ENCODE peak calls at places on chromosome 19, in ten cellular contexts. U is mammary epithelial cell, B is transverse colon, E is neural progenitor cell, N is AG04450, P is tibial artery, K is PC-3, Y is adrenal gland, S is fibroblast of lung, A is kidney. C is an unnamed sample.

GRCh38 chr19:38685666-38686529 is 38.4 kb downstream of the ACTN4 start:
- DNase-seq in K (peak), Y (no peak), B (no peak), S (peak), E (peak), U (peak), P (no peak), N (no peak), A (no peak), C (peak)

GRCh38 chr19:33449799-33450198 is 71.8 kb downstream of the PEPD start:
- DNase-seq in B (no peak), E (no peak), U (no peak), N (no peak), P (no peak), K (no peak), Y (no peak), A (peak), S (no peak), C (no peak)

GRCh38 chr19:18802354-18802753 is 11.2 kb upstream of the COMP start:
- DNase-seq in N (no peak), E (peak), Y (no peak), K (no peak), P (no peak), A (no peak), S (no peak), B (no peak), U (no peak), C (no peak)

GRCh38 chr19:7847664-7848063 is 17.6 kb downstream of the EVI5L start:
- DNase-seq in U (no peak), Y (no peak), P (no peak), N (no peak), B (no peak), E (no peak), S (no peak), A (peak), K (no peak), C (no peak)

GRCh38 chr19:3565177-3565576 is 7.6 kb upstream of the HMG20B start:
- DNase-seq in K (peak), B (no peak), P (no peak), E (no peak), A (no peak), Y (no peak), U (no peak), N (no peak), S (no peak), C (peak)

GRCh38 chr19:10473192-10473591 is 30.0 kb downstream of the KEAP1 start:
- DNase-seq in K (no peak), U (no peak), B (no peak), N (no peak), E (no peak), S (no peak), P (no peak), Y (peak), A (no peak), C (no peak)

GRCh38 chr19:33063356-33064116 is 1.2 kb downstream of the RHPN2 start:
- DNase-seq in E (peak), K (peak), U (no peak), B (peak), P (no peak), S (peak), N (no peak), A (no peak), Y (peak), C (no peak)

GRCh38 chr19:29666634-29667389 is 1.6 kb downstream of the PLEKHF1 start:
- DNase-seq in N (no peak), S (peak), B (peak), U (peak), E (peak), A (peak), Y (peak), P (peak), K (no peak), C (peak)

GRCh38 chr19:27905074-27905473 is 1307.9 kb downstream of the UQCRFS1 start:
- DNase-seq in U (no peak), P (no peak), Y (no peak), E (no peak), A (no peak), K (no peak), B (no peak), S (no peak), N (no peak), C (no peak)

GRCh38 chr19:952049-952679 is 26.3 kb downstream of the ARID3A start:
- DNase-seq in Y (no peak), N (no peak), A (no peak), K (no peak), B (no peak), U (no peak), P (no peak), E (no peak), S (no peak), C (peak)

GRCh38 chr19:58084596-58085347 is 13.3 kb downstream of the ZSCAN18 start:
- DNase-seq in B (no peak), N (no peak), E (no peak), U (no peak), S (no peak), A (no peak), K (no peak), Y (no peak), P (no peak), C (no peak)

GRCh38 chr19:32837531-32837930 is 32.0 kb downstream of the SLC7A9 start:
- DNase-seq in B (no peak), U (no peak), K (no peak), E (no peak), S (no peak), N (no peak), P (no peak), Y (no peak), A (no peak), C (no peak)

GRCh38 chr19:38251564-38252051 is 4.6 kb downstream of the PPP1R14A start:
- DNase-seq in E (no peak), S (peak), N (no peak), K (no peak), P (peak), U (peak), Y (peak), B (no peak), A (peak), C (peak)

GRCh38 chr19:55250262-55251036 is 8.4 kb downstream of the PPP6R1 start:
- DNase-seq in P (no peak), S (no peak), E (no peak), K (no peak), A (no peak), N (no peak), B (no peak), U (no peak), Y (no peak), C (no peak)

GRCh38 chr19:53883231-53883661 is 1.2 kb downstream of the PRKCG start:
- DNase-seq in Y (no peak), A (no peak), U (no peak), S (no peak), N (no peak), K (no peak), E (peak), P (no peak), B (no peak), C (no peak)

GRCh38 chr19:38745316-38745715 is 1.0 kb upstream of the CAPN12 start:
- DNase-seq in S (no peak), A (peak), B (no peak), Y (no peak), U (peak), P (no peak), E (no peak), N (no peak), K (no peak), C (no peak)

GRCh38 chr19:33280351-33280921 is 21.9 kb downstream of the CEBPA start:
- DNase-seq in P (no peak), U (no peak), N (no peak), E (no peak), K (no peak), A (no peak), B (no peak), Y (peak), S (no peak), C (no peak)

GRCh38 chr19:49059056-49059455 is 1.5 kb upstream of the CGB7 start:
- DNase-seq in Y (no peak), P (no peak), A (no peak), E (no peak), K (no peak), B (no peak), N (no peak), U (no peak), S (no peak), C (no peak)

GRCh38 chr19:2336528-2337328 is 8.2 kb downstream of the SPPL2B start:
- DNase-seq in P (no peak), N (no peak), E (no peak), K (no peak), S (no peak), U (no peak), A (peak), Y (no peak), B (no peak), C (no peak)
- H3K27ac ChIP-seq in P (no peak), N (no peak), E (peak), K (no peak), S (no peak), U (no peak), A (no peak), Y (no peak), B (no peak), C (no peak)

GRCh38 chr19:31252476-31252875 is 96.8 kb downstream of the TSHZ3 start:
- DNase-seq in K (no peak), A (no peak), S (no peak), N (no peak), E (no peak), P (no peak), U (no peak), B (no peak), Y (peak), C (no peak)

GRCh38 chr19:31253816-31254551 is 95.3 kb downstream of the TSHZ3 start:
- DNase-seq in N (peak), S (peak), A (no peak), E (no peak), P (no peak), Y (no peak), K (peak), B (no peak), U (peak), C (no peak)

GRCh38 chr19:31254611-31255010 is 94.6 kb downstream of the TSHZ3 start:
- DNase-seq in B (no peak), U (no peak), E (no peak), K (no peak), S (no peak), N (no peak), P (no peak), A (no peak), Y (no peak), C (no peak)

GRCh38 chr19:31249217-31249616 is 100.0 kb downstream of the TSHZ3 start:
- DNase-seq in U (no peak), A (peak), E (no peak), B (no peak), N (no peak), P (no peak), Y (peak), K (no peak), S (no peak), C (no peak)
- TF ChIP-seq CTCF in U (no peak), A (no peak), E (no peak), B (no peak), N (no peak), P (no peak), Y (no peak), K (no peak), S (no peak), C (peak)

GRCh38 chr19:44643605-44644390 is at the start of gene PVR:
- DNase-seq in B (peak), A (peak), S (peak), P (peak), E (peak), K (peak), N (no peak), U (peak), Y (peak), C (peak)
- H3K4me3 ChIP-seq in B (peak), A (peak), S (peak), P (peak), E (peak), K (peak), N (peak), U (peak), Y (peak), C (peak)

DNA sequence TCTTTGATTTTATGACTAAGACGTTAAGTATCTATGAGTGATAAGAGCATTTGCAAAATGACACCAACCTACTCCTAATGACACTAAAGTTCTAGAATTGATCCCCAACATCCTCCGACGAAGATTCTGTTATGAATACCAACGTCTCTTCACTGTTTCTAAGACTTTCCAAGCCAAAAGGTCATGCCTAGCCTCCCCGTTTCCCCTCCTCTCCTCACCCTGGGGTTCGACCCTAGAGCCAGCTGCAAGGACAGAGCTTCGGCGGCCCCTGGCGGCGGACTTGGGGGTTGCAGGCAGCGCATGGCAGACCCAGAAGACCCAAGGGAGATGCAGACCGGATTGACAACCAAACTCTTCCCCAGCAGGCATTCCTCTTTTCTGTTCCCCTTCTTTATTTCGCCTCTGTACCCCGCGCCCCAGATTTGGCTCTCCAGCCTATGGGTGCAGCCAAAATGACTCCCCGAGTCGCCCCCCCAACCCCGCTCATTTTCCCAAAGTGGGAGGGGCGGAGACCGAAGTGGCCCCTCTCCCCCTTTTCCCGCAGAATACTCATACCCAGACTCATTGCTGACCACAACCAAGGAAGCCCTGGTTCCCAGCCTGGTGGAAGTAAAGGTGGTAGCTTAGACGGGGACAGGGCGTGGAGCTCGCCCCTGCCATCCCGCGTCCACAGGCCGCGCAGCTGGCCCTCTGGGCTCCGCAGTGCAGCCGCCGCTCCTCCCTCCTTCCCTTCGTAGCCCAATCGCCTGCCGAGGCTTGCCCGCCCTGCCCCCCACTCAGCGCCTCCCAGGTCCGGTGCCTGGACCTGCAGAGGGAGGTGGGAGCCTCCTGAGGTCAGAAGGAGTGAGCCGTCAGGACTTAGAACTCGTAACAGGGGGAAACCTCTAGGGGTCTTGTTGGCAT is 4.1 kb upstream of the EML2 start:
- DNase-seq in B (peak), K (peak), P (peak), E (peak), S (peak), U (peak), Y (peak), A (peak), N (peak), C (peak)
- H3K27ac ChIP-seq in B (peak), K (peak), P (no peak), E (no peak), S (no peak), U (peak), Y (no peak), A (no peak), N (no peak), C (no peak)

GRCh38 chr19:15125232-15126067 is 18.2 kb downstream of the SYDE1 start:
- DNase-seq in A (peak), N (peak), Y (peak), B (peak), E (peak), K (peak), U (peak), S (peak), P (peak), C (peak)

GRCh38 chr19:15124572-15125231 is 17.5 kb downstream of the SYDE1 start:
- DNase-seq in S (no peak), K (no peak), A (no peak), U (peak), N (no peak), P (no peak), Y (peak), B (peak), E (no peak), C (no peak)

GRCh38 chr19:15122331-15123030 is 15.3 kb downstream of the SYDE1 start:
- DNase-seq in Y (no peak), B (no peak), P (no peak), U (no peak), K (no peak), E (no peak), N (no peak), S (no peak), A (no peak), C (no peak)

GRCh38 chr19:15123900-15124299 is 16.7 kb downstream of the SYDE1 start:
- DNase-seq in Y (peak), S (no peak), P (peak), K (no peak), E (no peak), U (no peak), B (peak), N (no peak), A (no peak), C (no peak)

DNA sequence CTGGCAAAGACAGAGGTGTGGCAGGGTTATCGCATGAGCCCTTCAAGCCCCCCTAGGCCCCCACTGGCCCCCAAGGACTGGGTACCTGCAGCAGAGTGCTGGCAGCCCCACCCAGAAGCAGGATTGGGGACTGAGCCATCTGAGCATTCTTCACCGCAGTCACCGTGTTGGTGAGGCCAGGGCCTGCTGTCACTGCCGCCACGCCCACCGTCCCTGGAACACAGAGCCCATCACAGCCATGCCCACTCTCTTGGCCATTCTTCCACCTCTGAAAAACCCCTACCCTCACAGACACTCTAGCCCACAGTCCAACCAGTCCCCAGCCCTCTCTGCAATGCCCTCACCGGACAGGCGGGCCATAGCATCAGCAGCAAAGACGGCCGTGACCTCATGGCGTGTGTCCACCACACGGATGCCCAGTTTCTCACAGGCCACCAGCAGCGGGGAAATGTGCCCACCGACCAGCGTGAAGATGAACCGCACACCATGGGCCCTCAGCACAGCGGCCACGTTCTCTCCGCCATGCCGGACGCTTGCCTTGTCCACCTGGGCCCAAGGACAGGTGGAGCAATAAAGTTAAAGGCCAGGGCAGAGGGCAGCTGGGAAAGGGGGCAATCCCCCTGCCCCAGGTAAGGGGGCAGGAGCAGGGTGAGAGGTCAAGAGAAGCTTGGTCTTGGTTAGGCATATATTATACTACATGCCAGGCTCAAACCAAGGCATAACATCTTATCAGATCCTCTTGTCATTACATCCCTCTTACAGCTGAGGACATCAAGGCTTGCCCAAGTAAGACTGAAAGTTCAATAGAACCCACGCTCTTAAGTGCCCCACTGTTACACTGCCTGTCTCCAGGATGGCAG is 16.1 kb downstream of the SYDE1 start:
- DNase-seq in P (no peak), U (no peak), K (no peak), A (no peak), N (no peak), S (no peak), Y (no peak), B (no peak), E (no peak), C (no peak)
- TF ChIP-seq CTCF in P (no peak), U (no peak), K (no peak), A (no peak), N (no peak), S (no peak), Y (no peak), B (no peak), E (no peak), C (no peak)